ENCODE peak calls at places on chromosomes 11 and 22, in four cellular contexts. W, B, J and X are unnamed samples.

GRCh38 chr11:58301576-58301975 is 33.5 kb upstream of the OR10W1 start:
- DNase-seq in W (no peak), B (no peak), J (no peak), X (no peak)

GRCh38 chr11:113862430-113862829 is 12.9 kb downstream of the USP28 start:
- DNase-seq in W (no peak), B (no peak), J (no peak), X (no peak)

GRCh38 chr22:23157560-23158515 is 12.6 kb downstream of the RAB36 start:
- DNase-seq in W (no peak), B (no peak), J (no peak), X (no peak)

GRCh38 chr11:66880484-66881211 is 23.8 kb downstream of the LRFN4 start:
- DNase-seq in W (peak; percentile 66), B (no peak), J (peak; percentile 62), X (no peak)

GRCh38 chr11:34049058-34049457 is 2.5 kb upstream of the CAPRIN1 start:
- DNase-seq in W (no peak), B (no peak), J (no peak), X (no peak)

GRCh38 chr11:61264371-61264770 is 23.4 kb downstream of the PGA5 start:
- DNase-seq in W (no peak), B (no peak), J (no peak), X (no peak)

GRCh38 chr11:76048763-76049162 is 157.5 kb downstream of the WNT11 start:
- DNase-seq in W (no peak), B (no peak), J (no peak), X (no peak)

GRCh38 chr11:9687736-9688494 is 24.0 kb downstream of the SWAP70 start:
- DNase-seq in W (no peak), B (no peak), J (no peak), X (no peak)

GRCh38 chr11:125441648-125442410 is 54.2 kb downstream of the FEZ1 start:
- DNase-seq in W (no peak), B (no peak), J (peak; percentile 77), X (no peak)

GRCh38 chr11:100719809-100720221 is 32.7 kb downstream of the ARHGAP42 start:
- DNase-seq in W (no peak), B (no peak), J (peak; percentile 62), X (no peak)

GRCh38 chr11:117392979-117393378 is 65.3 kb downstream of the CEP164 start:
- DNase-seq in W (peak; percentile 27), B (no peak), J (no peak), X (no peak)

GRCh38 chr11:9663699-9664275 is at the start of gene SWAP70:
- DNase-seq in W (peak; percentile 91), B (peak; percentile 71), J (peak; percentile 95), X (peak; percentile 83)

GRCh38 chr11:47179655-47179991 is 2.9 kb upstream of the ARFGAP2 start:
- DNase-seq in W (no peak), B (no peak), J (peak; percentile 76), X (peak; percentile 47)

GRCh38 chr11:35234836-35235235 is 95.9 kb downstream of the CD44 start:
- DNase-seq in W (no peak), B (no peak), J (no peak), X (no peak)

GRCh38 chr11:131070365-131070764 is 154.1 kb upstream of the SNX19 start:
- DNase-seq in W (no peak), B (no peak), J (no peak), X (no peak)

GRCh38 chr11:110524227-110524626 is 94.5 kb downstream of the FDX1 start:
- DNase-seq in W (no peak), B (no peak), J (no peak), X (no peak)

GRCh38 chr11:59801981-59802638 is 8.5 kb downstream of the MRPL16 start:
- DNase-seq in W (no peak), B (no peak), J (no peak), X (no peak)

GRCh38 chr22:23212061-23213030 is 32.0 kb downstream of the BCR start:
- DNase-seq in W (peak; percentile 40), B (no peak), J (no peak), X (no peak)

GRCh38 chr22:27774200-27774599 is 27.4 kb downstream of the MN1 start:
- DNase-seq in W (no peak), B (no peak), J (no peak), X (no peak)

GRCh38 chr11:18383388-18384156 is 10.8 kb upstream of the LDHA start:
- DNase-seq in W (peak; percentile 63), B (peak; percentile 42), J (peak; percentile 46), X (no peak)

GRCh38 chr11:67265633-67266423 is 445 bp upstream of the GRK2 start:
- DNase-seq in W (peak; percentile 87), B (peak; percentile 74), J (peak; percentile 74), X (peak; percentile 82)

GRCh38 chr11:78379039-78379670 is 38.5 kb downstream of the GAB2 start:
- DNase-seq in W (no peak), B (no peak), J (no peak), X (no peak)

GRCh38 chr11:113131036-113131775 is 170.0 kb downstream of the NCAM1 start:
- DNase-seq in W (no peak), B (no peak), J (no peak), X (no peak)

GRCh38 chr11:66309475-66309874 is 7.4 kb downstream of the CD248 start:
- DNase-seq in W (no peak), B (no peak), J (no peak), X (no peak)

GRCh38 chr11:43825217-43825816 is 55.3 kb upstream of the ALKBH3 start:
- DNase-seq in W (no peak), B (no peak), J (no peak), X (no peak)

GRCh38 chr11:11246166-11246565 is 106.9 kb downstream of the CSNK2A3 start:
- DNase-seq in W (no peak), B (no peak), J (no peak), X (no peak)

GRCh38 chr11:47724041-47724729 is 9.0 kb upstream of the AGBL2 start:
- DNase-seq in W (no peak), B (no peak), J (no peak), X (no peak)

GRCh38 chr11:105244157-105244820 is 104.7 kb upstream of the CARD18 start:
- DNase-seq in W (no peak), B (no peak), J (no peak), X (no peak)

GRCh38 chr11:55714982-55715888 is 53.2 kb downstream of the OR4C6 start:
- DNase-seq in W (no peak), B (no peak), J (no peak), X (no peak)

GRCh38 chr22:50032941-50033601 is 20.5 kb upstream of the IL17REL start:
- DNase-seq in W (no peak), B (no peak), J (no peak), X (no peak)

GRCh38 chr22:50031189-50032091 is 18.9 kb upstream of the IL17REL start:
- DNase-seq in W (peak; percentile 41), B (no peak), J (no peak), X (no peak)

GRCh38 chr22:50032109-50032871 is 19.7 kb upstream of the IL17REL start:
- DNase-seq in W (no peak), B (no peak), J (no peak), X (no peak)

GRCh38 chr22:50027639-50028537 is 15.3 kb upstream of the IL17REL start:
- DNase-seq in W (peak; percentile 48), B (no peak), J (peak; percentile 22), X (no peak)

DNA sequence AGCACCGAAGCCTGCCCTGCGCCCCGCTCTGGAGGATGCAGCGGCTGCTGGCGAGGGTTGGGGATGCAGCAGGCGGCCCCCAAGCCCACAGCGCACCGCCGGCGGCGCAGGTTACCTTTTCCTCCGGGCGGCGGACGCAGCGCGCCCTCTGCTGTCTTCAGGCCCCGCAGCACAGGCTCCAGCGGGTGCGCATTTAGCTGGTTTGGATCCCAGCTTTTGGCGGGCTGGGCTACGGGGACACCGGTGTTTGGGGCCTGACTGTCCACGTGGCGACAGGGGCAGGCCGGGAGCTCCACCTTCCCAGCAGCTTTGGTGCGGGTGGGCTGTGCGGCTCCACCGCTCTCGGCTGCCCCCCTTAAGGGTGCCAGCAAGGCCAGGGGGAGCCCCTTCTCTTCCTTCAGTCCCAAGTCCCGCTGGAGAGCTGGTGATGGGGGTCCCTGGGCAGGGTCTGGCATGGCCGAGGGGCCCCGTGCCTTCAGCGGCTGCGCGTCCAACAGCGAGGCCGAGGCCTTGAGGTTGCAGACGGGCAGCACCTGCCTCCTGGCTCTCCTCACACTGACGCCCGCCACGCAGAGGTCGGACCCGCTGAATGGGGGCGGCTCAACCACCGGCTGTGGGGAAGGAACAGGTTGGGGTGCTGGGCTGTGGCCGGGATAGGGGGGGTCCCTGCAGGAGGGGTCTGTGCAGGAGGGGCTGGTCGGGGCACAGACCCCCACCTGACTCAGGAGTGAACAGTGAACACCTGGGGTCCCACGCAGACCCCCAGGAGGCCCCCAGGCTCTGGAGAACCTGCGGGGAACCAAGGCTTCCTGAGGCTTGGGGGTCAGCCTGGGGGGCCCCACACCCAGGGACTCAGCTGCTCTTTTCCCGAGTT is 18.0 kb upstream of the IL17REL start:
- DNase-seq in W (peak; percentile 83), B (peak; percentile 67), J (peak; percentile 87), X (peak; percentile 68)
- TF ChIP-seq CTCF in W (peak; percentile 91), B (peak; percentile 90), J (peak; percentile 97), X (peak; percentile 86)

DNA sequence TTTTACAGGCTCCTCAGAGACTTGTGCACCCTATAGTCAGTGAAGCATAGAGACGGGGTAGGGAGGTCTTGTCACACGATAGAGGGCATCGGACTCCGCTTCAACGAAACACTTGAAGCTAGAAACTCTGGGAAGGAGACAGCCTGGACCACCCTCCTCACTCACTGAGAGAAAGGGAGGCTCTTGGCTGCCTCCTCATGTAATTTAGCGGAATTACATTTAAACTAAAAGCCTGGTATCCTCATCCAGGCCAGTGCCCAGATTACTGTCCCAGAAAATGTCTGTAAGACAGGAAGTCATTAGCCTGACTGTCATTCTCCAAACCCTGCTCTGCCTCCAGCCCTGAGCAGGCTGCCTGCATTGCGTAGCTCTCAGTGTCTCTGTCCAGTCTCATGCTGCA is 36.0 kb downstream of the TTLL1 start:
- DNase-seq in W (no peak), B (no peak), J (peak; percentile 45), X (peak; percentile 12)
- TF ChIP-seq CTCF in W (no peak), B (no peak), J (peak; percentile 73), X (peak; percentile 49)

DNA sequence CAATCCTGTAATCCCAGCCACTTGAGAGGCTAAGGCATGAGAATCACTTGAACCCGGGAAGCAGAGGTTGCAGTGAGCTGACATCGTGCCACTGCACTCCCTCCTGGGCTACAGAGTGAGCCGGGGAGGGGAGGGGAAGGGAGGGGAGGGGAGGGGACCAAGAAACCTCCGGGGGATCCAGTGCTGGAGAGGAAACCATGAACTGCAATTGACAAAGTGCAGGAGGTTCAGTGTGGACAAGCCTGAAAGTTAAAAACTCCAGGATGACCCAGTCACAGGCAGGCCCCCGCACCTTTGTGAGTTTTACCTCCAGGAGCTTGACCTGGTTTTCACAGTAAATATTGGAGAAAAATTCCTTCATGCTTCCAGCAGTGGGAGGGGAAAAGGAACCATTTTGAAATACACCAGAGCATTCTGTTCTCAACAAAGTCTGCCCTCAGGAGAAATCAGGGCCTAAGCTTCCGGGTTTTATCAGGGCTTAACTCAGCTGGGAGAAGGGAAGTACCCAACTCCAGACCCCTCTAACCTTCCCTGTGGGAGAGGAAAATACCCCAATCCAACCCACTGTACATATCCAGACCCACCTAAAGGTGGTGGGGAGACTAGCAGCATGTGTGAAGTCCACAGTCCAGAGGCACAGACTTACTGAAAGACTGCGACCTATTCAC is 15.5 kb upstream of the ZFTA start:
- DNase-seq in W (no peak), B (no peak), J (peak; percentile 41), X (no peak)
- TF ChIP-seq CTCF in W (no peak), B (no peak), J (no peak), X (no peak)

DNA sequence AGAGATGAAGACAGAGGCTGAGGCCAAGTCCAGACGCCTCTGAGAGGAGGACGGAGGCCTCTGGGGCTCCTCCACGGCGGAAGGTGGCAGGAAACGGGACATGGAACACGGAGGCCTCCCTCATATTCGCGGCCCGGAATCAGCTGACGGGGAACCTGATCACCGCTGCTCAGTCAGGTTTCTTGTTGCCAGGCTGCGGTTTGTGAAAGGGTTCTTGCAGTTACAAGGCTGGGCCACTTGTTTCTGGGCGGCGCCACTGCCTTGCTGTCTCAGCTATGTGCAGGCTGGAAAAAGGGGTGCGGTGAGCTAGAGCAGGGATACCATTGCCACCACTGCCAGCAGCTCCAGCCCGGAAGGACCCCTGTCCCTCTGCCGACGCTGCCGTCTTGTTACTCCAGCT is 10.0 kb upstream of the MMP1 start:
- DNase-seq in W (no peak), B (no peak), J (peak; percentile 95), X (peak; percentile 12)
- TF ChIP-seq CTCF in W (no peak), B (no peak), J (peak; percentile 77), X (peak; percentile 51)